ENCODE peak calls at places on chromosomes 7 and 10, in eight cellular contexts. S is AG08395, K is lower lobe of right lung, J is T-cell, N is HEK293T, Z is kidney tubule cell, C is left colon, E is cardiac muscle cell. U is an unnamed sample.
A peak's percentile ranks its signal among the peaks of the same experiment; 100 is the strongest.

GRCh38 chr7:136617176-136617575 is 251.3 kb upstream of the CHRM2 start:
- DNase-seq in S (no peak), K (no peak), J (no peak), N (no peak), Z (no peak), C (no peak), E (no peak), U (peak; percentile 6)

GRCh38 chr10:30752481-30752881 is 122.9 kb upstream of the LYZL2 start:
- DNase-seq in S (no peak), K (no peak), J (no peak), N (no peak), Z (no peak), C (no peak), E (no peak), U (no peak)

GRCh38 chr7:156058248-156058647 is 246.0 kb upstream of the SHH start:
- DNase-seq in S (no peak), K (no peak), J (no peak), N (no peak), Z (no peak), C (no peak), E (no peak), U (no peak)

GRCh38 chr10:97498841-97499560 is at the start of gene UBTD1:
- DNase-seq in S (peak; percentile 32), K (peak; percentile 77), J (no peak), N (peak; percentile 56), Z (no peak), C (peak; percentile 60), E (peak; percentile 61), U (peak; percentile 66)

GRCh38 chr10:30510184-30510931 is 76.4 kb downstream of the MAP3K8 start:
- DNase-seq in S (peak; percentile 82), K (no peak), J (no peak), N (no peak), Z (peak; percentile 71), C (no peak), E (peak; percentile 70), U (peak; percentile 44)

GRCh38 chr7:32290015-32290414 is 200.2 kb downstream of the LSM5 start:
- DNase-seq in S (no peak), K (no peak), J (no peak), N (no peak), Z (no peak), C (no peak), E (no peak), U (no peak)

GRCh38 chr10:124524991-124525653 is 63.5 kb downstream of the LHPP start:
- DNase-seq in S (peak; percentile 46), K (peak; percentile 64), J (no peak), N (no peak), Z (no peak), C (peak; percentile 38), E (peak; percentile 33), U (peak; percentile 62)

GRCh38 chr10:115171392-115171960 is 78.3 kb downstream of the ATRNL1 start:
- DNase-seq in S (peak; percentile 19), K (no peak), J (no peak), N (peak; percentile 14), Z (peak; percentile 24), C (no peak), E (peak; percentile 15), U (peak; percentile 1)

GRCh38 chr10:88657901-88658300 is 6.3 kb upstream of the LIPF start:
- DNase-seq in S (no peak), K (no peak), J (no peak), N (no peak), Z (peak; percentile 48), C (no peak), E (no peak), U (no peak)

GRCh38 chr7:144975882-144976281 is 140.0 kb upstream of the TPK1 start:
- DNase-seq in S (no peak), K (no peak), J (no peak), N (no peak), Z (peak; percentile 62), C (no peak), E (no peak), U (no peak)

U was measured in hepatic stellate cell.